ENCODE peak calls at places on chromosomes 7 and 10, in six cellular contexts. M is left lung; V is CD4-positive, CD25-positive, alpha-beta regulatory T cell; E is left ventricle myocardium superior; C is activated naive CD8-positive, alpha-beta T cell treated with anti-CD3 and anti-CD28 coated beads, Interleukin-2, amount 10 ng/mL, durations not matched to agents 7 days and 5 days; L is T-helper 17 cell. X is an unnamed sample.

GRCh38 chr10:33215635-33216034 is 118.8 kb downstream of the NRP1 start:
- ATAC-seq in M (no peak), V (no peak), E (peak), C (no peak), L (no peak), X (no peak)

GRCh38 chr7:30702200-30702599 is 19.9 kb upstream of the CRHR2 start:
- ATAC-seq in M (no peak), V (peak), E (no peak), C (peak), L (peak), X (no peak)

GRCh38 chr7:42227523-42227922 is 9.5 kb downstream of the GLI3 start:
- ATAC-seq in M (peak), V (no peak), E (no peak), C (peak), L (peak), X (no peak)

GRCh38 chr10:69068549-69068948 is 19.4 kb upstream of the SRGN start:
- ATAC-seq in M (no peak), V (no peak), E (no peak), C (no peak), L (no peak), X (no peak)

GRCh38 chr7:30249316-30249715 is 35.1 kb upstream of the ZNRF2 start:
- ATAC-seq in M (peak), V (no peak), E (no peak), C (no peak), L (no peak), X (peak)

GRCh38 chr7:43697690-43698089 is 31.6 kb downstream of the COA1 start:
- ATAC-seq in M (no peak), V (no peak), E (no peak), C (no peak), L (no peak), X (no peak)

GRCh38 chr7:96837583-96837982 is 127.9 kb upstream of the SEM1 start:
- ATAC-seq in M (no peak), V (peak), E (no peak), C (peak), L (peak), X (no peak)

GRCh38 chr10:95820363-95820762 is 64.4 kb downstream of the ENTPD1 start:
- ATAC-seq in M (no peak), V (no peak), E (no peak), C (no peak), L (no peak), X (no peak)

GRCh38 chr7:117091721-117092120 is 138.4 kb downstream of the ST7 start:
- ATAC-seq in M (no peak), V (no peak), E (peak), C (no peak), L (no peak), X (no peak)